ENCODE peak calls at places on chromosomes 5 and 9, in eight cellular contexts. F, J, E, T, V, L, Y and X are unnamed samples.

GRCh38 chr5:109410389-109411174 is 808 bp upstream of the PJA2 start:
- DNase-seq in F (peak; percentile 79), J (peak; percentile 51), E (peak; percentile 83), T (peak; percentile 43), V (peak; percentile 88), L (peak; percentile 86), Y (peak; percentile 61), X (no peak)

GRCh38 chr9:115642285-115642684 is 511.3 kb upstream of the PAPPA start:
- DNase-seq in F (no peak), J (no peak), E (no peak), T (no peak), V (no peak), L (no peak), Y (no peak), X (no peak)

GRCh38 chr5:126015244-126016054 is 407.8 kb upstream of the GRAMD2B start:
- DNase-seq in F (peak; percentile 11), J (no peak), E (no peak), T (no peak), V (peak; percentile 84), L (peak; percentile 84), Y (no peak), X (no peak)

GRCh38 chr5:53127107-53127506 is 17.6 kb upstream of the MOCS2 start:
- DNase-seq in F (no peak), J (no peak), E (no peak), T (no peak), V (no peak), L (no peak), Y (no peak), X (no peak)

GRCh38 chr5:14019768-14020167 is 75.3 kb upstream of the DNAH5 start:
- DNase-seq in F (no peak), J (no peak), E (no peak), T (no peak), V (no peak), L (no peak), Y (no peak), X (no peak)

GRCh38 chr9:105055922-105056321 is 128.0 kb upstream of the ABCA1 start:
- DNase-seq in F (no peak), J (no peak), E (no peak), T (no peak), V (no peak), L (peak; percentile 62), Y (no peak), X (no peak)

GRCh38 chr5:136033244-136033643 is 4.5 kb downstream of the TGFBI start:
- DNase-seq in F (no peak), J (no peak), E (no peak), T (no peak), V (no peak), L (no peak), Y (no peak), X (no peak)

GRCh38 chr5:6734781-6735180 is 21.5 kb downstream of the TENT4A start:
- DNase-seq in F (no peak), J (no peak), E (no peak), T (no peak), V (no peak), L (no peak), Y (no peak), X (no peak)

GRCh38 chr9:134275379-134275778 is 50.9 kb upstream of the RXRA start:
- DNase-seq in F (no peak), J (no peak), E (no peak), T (no peak), V (no peak), L (no peak), Y (peak; percentile 24), X (no peak)

GRCh38 chr5:82817897-82818676 is 259.1 kb downstream of the TMEM167A start:
- DNase-seq in F (no peak), J (no peak), E (no peak), T (no peak), V (no peak), L (no peak), Y (no peak), X (no peak)

GRCh38 chr5:177094224-177095087 is 7.7 kb downstream of the FGFR4 start:
- DNase-seq in F (no peak), J (no peak), E (peak; percentile 77), T (no peak), V (peak; percentile 80), L (peak; percentile 7), Y (no peak), X (no peak)

GRCh38 chr5:140795259-140795641 is 598 bp downstream of the PCDHA2 start:
- DNase-seq in F (no peak), J (no peak), E (no peak), T (peak; percentile 51), V (no peak), L (no peak), Y (no peak), X (no peak)

GRCh38 chr5:135655326-135655725 is 76.5 kb upstream of the CXCL14 start:
- DNase-seq in F (no peak), J (no peak), E (no peak), T (no peak), V (no peak), L (no peak), Y (no peak), X (no peak)

GRCh38 chr9:121985792-121986494 is 107.2 kb downstream of the TTLL11 start:
- DNase-seq in F (no peak), J (no peak), E (no peak), T (no peak), V (no peak), L (peak; percentile 48), Y (no peak), X (no peak)

GRCh38 chr9:81225586-81225985 is 463.8 kb downstream of the TLE1 start:
- DNase-seq in F (no peak), J (no peak), E (no peak), T (no peak), V (no peak), L (no peak), Y (no peak), X (no peak)

GRCh38 chr5:177445052-177446016 is 1.3 kb upstream of the PRR7 start:
- DNase-seq in F (no peak), J (no peak), E (no peak), T (no peak), V (no peak), L (no peak), Y (peak; percentile 41), X (no peak)

GRCh38 chr5:91538179-91538578 is 155.1 kb upstream of the ARRDC3 start:
- DNase-seq in F (no peak), J (no peak), E (no peak), T (no peak), V (no peak), L (no peak), Y (no peak), X (no peak)

GRCh38 chr5:61450170-61450815 is 118.2 kb downstream of the ZSWIM6 start:
- DNase-seq in F (no peak), J (no peak), E (peak; percentile 26), T (peak; percentile 35), V (peak; percentile 92), L (peak; percentile 88), Y (no peak), X (no peak)

GRCh38 chr9:2242778-2243395 is 227.7 kb downstream of the SMARCA2 start:
- DNase-seq in F (no peak), J (no peak), E (peak; percentile 21), T (no peak), V (peak; percentile 13), L (peak; percentile 15), Y (no peak), X (no peak)

DNA sequence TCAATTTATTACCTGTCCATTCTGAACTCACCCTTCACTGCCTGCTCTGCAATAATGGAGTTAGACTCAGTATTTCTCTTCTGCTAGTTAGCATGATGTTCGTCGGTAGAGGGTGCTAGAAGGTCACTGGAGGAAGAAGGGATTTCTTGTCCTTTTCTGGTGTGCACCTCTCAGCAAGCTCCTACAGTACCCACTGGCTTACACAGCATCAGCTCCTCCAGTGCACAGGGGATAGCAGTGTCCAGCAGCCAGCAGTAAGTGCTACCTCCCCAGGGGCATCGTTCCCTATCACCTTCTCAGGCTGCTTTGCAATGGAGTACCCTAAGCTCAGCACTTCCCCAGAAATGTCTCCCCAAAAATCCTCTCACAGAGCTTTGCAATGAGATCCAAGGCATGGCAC is 45.9 kb upstream of the APC start:
- DNase-seq in F (no peak), J (no peak), E (no peak), T (peak; percentile 38), V (peak; percentile 60), L (no peak), Y (peak; percentile 71), X (no peak)
- TF ChIP-seq CTCF in F (no peak), J (peak; percentile 32), E (no peak), T (peak; percentile 54), V (peak; percentile 56), L (peak; percentile 8), Y (peak; percentile 79), X (no peak)

DNA sequence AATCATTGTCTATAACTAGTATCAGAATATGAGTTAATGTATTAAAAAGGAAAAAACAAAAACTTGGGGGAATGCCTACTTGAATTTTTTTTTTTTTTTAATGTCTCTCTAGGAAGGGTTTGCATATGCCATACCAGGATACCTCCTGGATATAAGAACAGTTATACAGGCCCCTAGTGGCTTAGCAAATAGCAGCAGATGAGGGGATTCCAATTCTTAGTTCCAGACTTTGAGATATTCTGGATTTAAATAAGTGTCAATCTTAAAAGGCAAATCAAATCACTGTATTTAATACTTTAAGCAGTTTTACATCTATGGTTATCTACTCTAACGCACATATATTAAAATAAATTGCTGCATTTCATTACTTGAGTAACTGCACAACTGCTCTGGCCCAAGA is 1055.5 kb upstream of the DMAC1 start:
- DNase-seq in F (no peak), J (no peak), E (no peak), T (no peak), V (peak; percentile 59), L (peak; percentile 54), Y (no peak), X (no peak)
- TF ChIP-seq CTCF in F (peak; percentile 57), J (peak; percentile 62), E (no peak), T (no peak), V (peak; percentile 69), L (peak; percentile 74), Y (peak; percentile 31), X (no peak)

DNA sequence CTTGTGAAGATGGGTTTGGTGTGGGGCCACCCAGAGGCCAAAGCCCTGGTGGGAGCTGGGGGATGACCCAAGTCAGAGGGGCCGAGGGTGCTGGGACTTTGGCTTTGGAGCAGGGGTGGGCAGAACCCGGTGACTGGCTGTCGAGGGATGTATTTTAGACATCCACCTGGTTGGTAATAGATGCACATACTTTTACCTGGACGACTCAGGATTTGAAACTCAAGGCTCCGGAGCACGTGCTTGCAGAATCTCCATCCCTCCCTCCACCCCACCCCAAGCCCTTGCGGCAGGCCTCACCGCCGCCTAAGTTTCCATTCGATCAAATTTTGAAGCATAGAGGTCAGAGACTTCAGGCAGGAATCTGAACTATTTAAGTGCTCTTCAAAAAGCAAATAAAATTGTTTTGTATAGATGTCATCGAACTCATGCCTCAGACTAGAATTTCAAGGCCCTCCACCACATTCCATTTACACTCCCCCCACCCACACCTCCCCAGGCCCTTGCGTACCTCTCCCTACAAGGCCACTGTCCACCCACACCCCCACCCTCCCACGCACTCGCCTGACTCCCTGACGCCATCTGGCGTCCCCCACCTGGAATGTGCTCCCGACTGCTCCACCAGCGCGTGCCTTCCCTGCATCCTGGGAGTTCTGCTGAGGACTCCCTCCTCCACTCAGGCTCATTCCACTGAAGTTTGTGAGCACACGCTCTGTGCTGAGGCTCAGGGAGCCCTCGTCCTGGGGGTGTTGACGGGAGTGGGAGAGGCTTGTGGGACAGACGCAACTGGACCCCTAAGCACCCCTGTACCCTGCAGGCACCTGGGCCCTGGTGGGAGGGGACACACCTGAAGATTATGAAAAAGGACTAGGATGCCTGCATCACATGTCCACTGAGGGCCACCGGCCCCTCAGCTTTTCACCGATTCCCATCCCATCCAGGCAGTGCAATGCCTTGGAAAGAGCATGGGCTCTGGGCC is 56.4 kb upstream of the RPL26L1 start:
- DNase-seq in F (peak; percentile 62), J (peak; percentile 44), E (peak; percentile 95), T (peak; percentile 82), V (peak; percentile 92), L (peak; percentile 96), Y (peak; percentile 19), X (peak; percentile 77)
- TF ChIP-seq CTCF in F (peak; percentile 28), J (peak; percentile 48), E (peak; percentile 57), T (peak; percentile 60), V (peak; percentile 47), L (peak; percentile 72), Y (peak; percentile 50), X (no peak)

GRCh38 chr5:132736853-132737833 is at the start of gene KIF3A:
- DNase-seq in F (peak; percentile 98), J (peak; percentile 91), E (peak; percentile 98), T (peak; percentile 99), V (peak; percentile 92), L (peak; percentile 94), Y (peak; percentile 98), X (peak; percentile 83)
- TF ChIP-seq CTCF in F (no peak), J (peak; percentile 18), E (no peak), T (no peak), V (no peak), L (no peak), Y (no peak), X (no peak)